ENCODE peak calls at places on chromosomes 16 and 17, in ten cellular contexts. One of them, this sample, is unnamed.

GRCh38 chr16:30368122-30368791 is 2.0 kb downstream of the TBC1D10B start:
- DNase-seq in SJCRH30: no peak
- DNase-seq in mesenchymal stem cell: peak; percentile 72
- DNase-seq in CD8-positive, alpha-beta memory T cell: no peak
- DNase-seq in CD8-positive, alpha-beta T cell: no peak
- DNase-seq in suprapubic skin: peak; percentile 66
- DNase-seq in cardiac muscle cell: no peak
- DNase-seq in fibroblast of lung: peak; percentile 44
- DNase-seq in neuronal stem cell: no peak
- DNase-seq in adrenal gland: peak; percentile 65
- DNase-seq in this sample: no peak

GRCh38 chr17:78977992-78978973 is 1.4 kb downstream of the LGALS3BP start:
- DNase-seq in SJCRH30: no peak
- DNase-seq in mesenchymal stem cell: no peak
- DNase-seq in CD8-positive, alpha-beta memory T cell: no peak
- DNase-seq in CD8-positive, alpha-beta T cell: no peak
- DNase-seq in suprapubic skin: no peak
- DNase-seq in cardiac muscle cell: peak; percentile 28
- DNase-seq in fibroblast of lung: no peak
- DNase-seq in neuronal stem cell: no peak
- DNase-seq in adrenal gland: peak; percentile 70
- DNase-seq in this sample: no peak

GRCh38 chr17:69581061-69581955 is 166.8 kb downstream of the MAP2K6 start:
- DNase-seq in SJCRH30: no peak
- DNase-seq in mesenchymal stem cell: peak; percentile 55
- DNase-seq in CD8-positive, alpha-beta memory T cell: peak; percentile 57
- DNase-seq in CD8-positive, alpha-beta T cell: peak; percentile 10
- DNase-seq in suprapubic skin: no peak
- DNase-seq in cardiac muscle cell: no peak
- DNase-seq in fibroblast of lung: peak; percentile 37
- DNase-seq in neuronal stem cell: no peak
- DNase-seq in adrenal gland: no peak
- DNase-seq in this sample: peak; percentile 83

GRCh38 chr17:71505200-71505599 is 615.6 kb upstream of the SOX9 start:
- DNase-seq in SJCRH30: no peak
- DNase-seq in mesenchymal stem cell: no peak
- DNase-seq in CD8-positive, alpha-beta memory T cell: no peak
- DNase-seq in CD8-positive, alpha-beta T cell: no peak
- DNase-seq in suprapubic skin: no peak
- DNase-seq in cardiac muscle cell: no peak
- DNase-seq in fibroblast of lung: no peak
- DNase-seq in neuronal stem cell: no peak
- DNase-seq in adrenal gland: no peak
- DNase-seq in this sample: no peak

GRCh38 chr16:49473773-49474172 is 100.2 kb downstream of the C16orf78 start:
- DNase-seq in SJCRH30: no peak
- DNase-seq in mesenchymal stem cell: no peak
- DNase-seq in CD8-positive, alpha-beta memory T cell: no peak
- DNase-seq in CD8-positive, alpha-beta T cell: peak; percentile 2
- DNase-seq in suprapubic skin: peak; percentile 37
- DNase-seq in cardiac muscle cell: no peak
- DNase-seq in fibroblast of lung: no peak
- DNase-seq in neuronal stem cell: no peak
- DNase-seq in adrenal gland: no peak
- DNase-seq in this sample: no peak

GRCh38 chr17:80885922-80886582 is 105.6 kb upstream of the CHMP6 start:
- DNase-seq in SJCRH30: no peak
- DNase-seq in mesenchymal stem cell: no peak
- DNase-seq in CD8-positive, alpha-beta memory T cell: no peak
- DNase-seq in CD8-positive, alpha-beta T cell: no peak
- DNase-seq in suprapubic skin: no peak
- DNase-seq in cardiac muscle cell: no peak
- DNase-seq in fibroblast of lung: no peak
- DNase-seq in neuronal stem cell: no peak
- DNase-seq in adrenal gland: no peak
- DNase-seq in this sample: no peak

GRCh38 chr17:72430611-72431432 is 310.0 kb downstream of the SOX9 start:
- DNase-seq in SJCRH30: peak; percentile 24
- DNase-seq in mesenchymal stem cell: no peak
- DNase-seq in CD8-positive, alpha-beta memory T cell: no peak
- DNase-seq in CD8-positive, alpha-beta T cell: no peak
- DNase-seq in suprapubic skin: no peak
- DNase-seq in cardiac muscle cell: no peak
- DNase-seq in fibroblast of lung: no peak
- DNase-seq in neuronal stem cell: no peak
- DNase-seq in adrenal gland: no peak
- DNase-seq in this sample: no peak

GRCh38 chr16:77885596-77886295 is 97.4 kb downstream of the VAT1L start:
- DNase-seq in SJCRH30: no peak
- DNase-seq in mesenchymal stem cell: no peak
- DNase-seq in CD8-positive, alpha-beta memory T cell: no peak
- DNase-seq in CD8-positive, alpha-beta T cell: no peak
- DNase-seq in suprapubic skin: no peak
- DNase-seq in cardiac muscle cell: no peak
- DNase-seq in fibroblast of lung: peak; percentile 60
- DNase-seq in neuronal stem cell: no peak
- DNase-seq in adrenal gland: no peak
- DNase-seq in this sample: no peak

GRCh38 chr17:74432484-74433391 is 850 bp downstream of the GPRC5C start:
- DNase-seq in SJCRH30: no peak
- DNase-seq in mesenchymal stem cell: no peak
- DNase-seq in CD8-positive, alpha-beta memory T cell: no peak
- DNase-seq in CD8-positive, alpha-beta T cell: no peak
- DNase-seq in suprapubic skin: no peak
- DNase-seq in cardiac muscle cell: no peak
- DNase-seq in fibroblast of lung: no peak
- DNase-seq in neuronal stem cell: no peak
- DNase-seq in adrenal gland: no peak
- DNase-seq in this sample: no peak

GRCh38 chr17:50953831-50954601 is 87.9 kb upstream of the TOB1 start:
- DNase-seq in SJCRH30: peak; percentile 95
- DNase-seq in mesenchymal stem cell: peak; percentile 89
- DNase-seq in CD8-positive, alpha-beta memory T cell: no peak
- DNase-seq in CD8-positive, alpha-beta T cell: no peak
- DNase-seq in suprapubic skin: peak; percentile 76
- DNase-seq in cardiac muscle cell: no peak
- DNase-seq in fibroblast of lung: peak; percentile 83
- DNase-seq in neuronal stem cell: no peak
- DNase-seq in adrenal gland: peak; percentile 89
- DNase-seq in this sample: no peak

GRCh38 chr17:3795758-3796102 is 5.3 kb downstream of the ITGAE start:
- DNase-seq in SJCRH30: no peak
- DNase-seq in mesenchymal stem cell: no peak
- DNase-seq in CD8-positive, alpha-beta memory T cell: no peak
- DNase-seq in CD8-positive, alpha-beta T cell: no peak
- DNase-seq in suprapubic skin: peak; percentile 1
- DNase-seq in cardiac muscle cell: no peak
- DNase-seq in fibroblast of lung: no peak
- DNase-seq in neuronal stem cell: no peak
- DNase-seq in adrenal gland: no peak
- DNase-seq in this sample: no peak

GRCh38 chr17:34579017-34579946 is at the start of gene TMEM132E:
- DNase-seq in SJCRH30: no peak
- DNase-seq in mesenchymal stem cell: peak; percentile 17
- DNase-seq in CD8-positive, alpha-beta memory T cell: no peak
- DNase-seq in CD8-positive, alpha-beta T cell: no peak
- DNase-seq in suprapubic skin: no peak
- DNase-seq in cardiac muscle cell: peak; percentile 74
- DNase-seq in fibroblast of lung: peak; percentile 4
- DNase-seq in neuronal stem cell: peak; percentile 67
- DNase-seq in adrenal gland: peak; percentile 48
- DNase-seq in this sample: no peak

DNA sequence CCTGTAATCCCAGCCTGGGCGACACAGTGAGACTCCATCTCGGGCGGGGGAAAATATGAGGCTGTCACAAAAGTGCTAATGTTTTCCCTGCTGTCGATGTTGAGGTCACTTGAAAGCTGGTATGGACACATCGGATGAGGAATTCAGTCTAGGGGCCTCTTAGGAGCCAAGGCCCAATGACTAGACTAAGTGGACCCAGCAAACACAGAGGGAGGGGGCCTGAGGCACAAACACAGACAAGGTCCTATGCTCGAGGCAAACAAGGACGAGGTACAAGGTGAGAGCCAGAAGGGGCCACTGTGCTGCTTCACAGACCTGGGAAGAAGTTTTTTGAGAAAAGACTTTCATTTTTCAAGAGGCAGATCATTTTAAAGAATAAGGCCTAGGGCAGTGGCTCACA is 15.2 kb downstream of the TRAP1 start:
- DNase-seq in SJCRH30: no peak
- DNase-seq in mesenchymal stem cell: no peak
- DNase-seq in CD8-positive, alpha-beta memory T cell: no peak
- DNase-seq in CD8-positive, alpha-beta T cell: no peak
- DNase-seq in suprapubic skin: no peak
- DNase-seq in cardiac muscle cell: no peak
- DNase-seq in fibroblast of lung: no peak
- DNase-seq in neuronal stem cell: no peak
- DNase-seq in adrenal gland: no peak
- DNase-seq in this sample: no peak
- H3K36me3 ChIP-seq in SJCRH30: no peaks in the 10 kb centered on the region
- H3K36me3 ChIP-seq in mesenchymal stem cell: peaks cover 11% of the 10 kb centered on the region
- H3K36me3 ChIP-seq in CD8-positive, alpha-beta memory T cell: no peaks in the 10 kb centered on the region
- H3K36me3 ChIP-seq in CD8-positive, alpha-beta T cell: no peaks in the 10 kb centered on the region
- H3K36me3 ChIP-seq in suprapubic skin: peaks cover 8% of the 10 kb centered on the region
- H3K36me3 ChIP-seq in cardiac muscle cell: no peaks in the 10 kb centered on the region
- H3K36me3 ChIP-seq in fibroblast of lung: no peaks in the 10 kb centered on the region
- H3K36me3 ChIP-seq in neuronal stem cell: peaks cover 1% of the 10 kb centered on the region
- H3K36me3 ChIP-seq in adrenal gland: no peaks in the 10 kb centered on the region
- H3K36me3 ChIP-seq in this sample: no peaks in the 10 kb centered on the region

GRCh38 chr17:47685556-47686275 is 8.2 kb upstream of the TBKBP1 start:
- DNase-seq in SJCRH30: no peak
- DNase-seq in mesenchymal stem cell: no peak
- DNase-seq in CD8-positive, alpha-beta memory T cell: no peak
- DNase-seq in CD8-positive, alpha-beta T cell: no peak
- DNase-seq in suprapubic skin: no peak
- DNase-seq in cardiac muscle cell: no peak
- DNase-seq in fibroblast of lung: no peak
- DNase-seq in neuronal stem cell: no peak
- DNase-seq in adrenal gland: no peak
- DNase-seq in this sample: no peak

GRCh38 chr17:47686276-47686635 is 7.7 kb upstream of the TBKBP1 start:
- DNase-seq in SJCRH30: no peak
- DNase-seq in mesenchymal stem cell: peak; percentile 52
- DNase-seq in CD8-positive, alpha-beta memory T cell: no peak
- DNase-seq in CD8-positive, alpha-beta T cell: no peak
- DNase-seq in suprapubic skin: no peak
- DNase-seq in cardiac muscle cell: no peak
- DNase-seq in fibroblast of lung: peak; percentile 67
- DNase-seq in neuronal stem cell: no peak
- DNase-seq in adrenal gland: no peak
- DNase-seq in this sample: no peak

GRCh38 chr17:47686661-47687327 is 7.2 kb upstream of the TBKBP1 start:
- DNase-seq in SJCRH30: no peak
- DNase-seq in mesenchymal stem cell: no peak
- DNase-seq in CD8-positive, alpha-beta memory T cell: no peak
- DNase-seq in CD8-positive, alpha-beta T cell: no peak
- DNase-seq in suprapubic skin: no peak
- DNase-seq in cardiac muscle cell: no peak
- DNase-seq in fibroblast of lung: no peak
- DNase-seq in neuronal stem cell: no peak
- DNase-seq in adrenal gland: peak; percentile 72
- DNase-seq in this sample: no peak

GRCh38 chr17:47687748-47688147 is 6.2 kb upstream of the TBKBP1 start:
- DNase-seq in SJCRH30: no peak
- DNase-seq in mesenchymal stem cell: peak; percentile 26
- DNase-seq in CD8-positive, alpha-beta memory T cell: no peak
- DNase-seq in CD8-positive, alpha-beta T cell: no peak
- DNase-seq in suprapubic skin: no peak
- DNase-seq in cardiac muscle cell: no peak
- DNase-seq in fibroblast of lung: peak; percentile 55
- DNase-seq in neuronal stem cell: no peak
- DNase-seq in adrenal gland: peak; percentile 67
- DNase-seq in this sample: peak; percentile 29

DNA sequence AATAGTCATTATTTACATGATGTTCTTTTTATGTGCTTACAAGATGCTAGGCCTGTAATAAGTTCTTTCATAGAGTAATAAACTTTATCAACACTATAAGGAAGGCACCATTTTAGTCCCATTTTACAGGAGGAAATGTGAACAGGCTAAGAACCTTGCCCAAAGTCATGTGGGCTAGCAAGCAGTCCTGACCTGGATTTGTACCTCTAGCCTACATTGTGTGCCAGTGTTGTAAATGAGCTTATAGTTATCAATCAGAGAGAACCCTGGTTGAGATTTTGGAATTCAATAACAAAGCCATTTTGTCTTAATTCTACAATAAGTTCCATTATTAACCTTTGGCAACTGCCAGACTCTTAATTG is 6.7 kb upstream of the TBKBP1 start:
- DNase-seq in SJCRH30: no peak
- DNase-seq in mesenchymal stem cell: no peak
- DNase-seq in CD8-positive, alpha-beta memory T cell: no peak
- DNase-seq in CD8-positive, alpha-beta T cell: no peak
- DNase-seq in suprapubic skin: no peak
- DNase-seq in cardiac muscle cell: no peak
- DNase-seq in fibroblast of lung: no peak
- DNase-seq in neuronal stem cell: no peak
- DNase-seq in adrenal gland: no peak
- DNase-seq in this sample: no peak
- H3K27ac ChIP-seq in SJCRH30: no peak overlapping the region
- H3K27ac ChIP-seq in mesenchymal stem cell: no peak overlapping the region
- H3K27ac ChIP-seq in CD8-positive, alpha-beta memory T cell: no peak overlapping the region
- H3K27ac ChIP-seq in CD8-positive, alpha-beta T cell: no peak overlapping the region
- H3K27ac ChIP-seq in suprapubic skin: no peak overlapping the region
- H3K27ac ChIP-seq in cardiac muscle cell: peak overlapping the region; percentile 70
- H3K27ac ChIP-seq in fibroblast of lung: no peak overlapping the region
- H3K27ac ChIP-seq in neuronal stem cell: peak overlapping the region; percentile 51
- H3K27ac ChIP-seq in adrenal gland: peak overlapping the region; percentile 51
- H3K27ac ChIP-seq in this sample: no peak overlapping the region

DNA sequence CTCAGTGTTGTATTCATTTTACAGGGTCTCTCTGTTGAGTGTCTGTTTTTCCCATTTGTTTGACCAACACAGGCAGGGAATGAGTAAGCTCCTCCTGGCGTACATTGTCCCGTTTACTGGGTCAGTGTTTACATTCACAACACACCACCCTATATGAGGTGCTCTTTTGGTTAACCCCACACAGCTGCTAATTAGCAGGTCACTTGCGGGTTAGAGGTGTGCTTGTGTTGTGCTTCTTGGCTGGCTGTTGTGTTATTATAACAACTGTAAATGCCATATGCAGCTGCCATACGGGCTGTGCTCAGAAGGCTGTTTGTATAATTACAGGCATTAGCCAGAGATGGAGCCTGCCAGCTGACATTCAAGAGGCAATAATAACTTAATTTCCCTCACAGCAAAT is 205.1 kb upstream of the ELAC2 start:
- DNase-seq in SJCRH30: peak; percentile 93
- DNase-seq in mesenchymal stem cell: no peak
- DNase-seq in CD8-positive, alpha-beta memory T cell: no peak
- DNase-seq in CD8-positive, alpha-beta T cell: no peak
- DNase-seq in suprapubic skin: no peak
- DNase-seq in cardiac muscle cell: no peak
- DNase-seq in fibroblast of lung: no peak
- DNase-seq in neuronal stem cell: no peak
- DNase-seq in adrenal gland: no peak
- DNase-seq in this sample: no peak
- H3K36me3 ChIP-seq in SJCRH30: no peaks in the 10 kb centered on the region
- H3K36me3 ChIP-seq in mesenchymal stem cell: no peaks in the 10 kb centered on the region
- H3K36me3 ChIP-seq in CD8-positive, alpha-beta memory T cell: no peaks in the 10 kb centered on the region
- H3K36me3 ChIP-seq in CD8-positive, alpha-beta T cell: no peaks in the 10 kb centered on the region
- H3K36me3 ChIP-seq in suprapubic skin: no peaks in the 10 kb centered on the region
- H3K36me3 ChIP-seq in cardiac muscle cell: no peaks in the 10 kb centered on the region
- H3K36me3 ChIP-seq in fibroblast of lung: no peaks in the 10 kb centered on the region
- H3K36me3 ChIP-seq in neuronal stem cell: no peaks in the 10 kb centered on the region
- H3K36me3 ChIP-seq in adrenal gland: no peaks in the 10 kb centered on the region
- H3K36me3 ChIP-seq in this sample: no peaks in the 10 kb centered on the region

GRCh38 chr17:83202002-83203000 is 122.9 kb downstream of the METRNL start:
- DNase-seq in SJCRH30: peak; percentile 5
- DNase-seq in mesenchymal stem cell: no peak
- DNase-seq in CD8-positive, alpha-beta memory T cell: no peak
- DNase-seq in CD8-positive, alpha-beta T cell: no peak
- DNase-seq in suprapubic skin: peak; percentile 64
- DNase-seq in cardiac muscle cell: no peak
- DNase-seq in fibroblast of lung: no peak
- DNase-seq in neuronal stem cell: no peak
- DNase-seq in adrenal gland: peak; percentile 9
- DNase-seq in this sample: no peak
- H3K27ac ChIP-seq in SJCRH30: no peak overlapping the region
- H3K27ac ChIP-seq in mesenchymal stem cell: peak overlapping the region; percentile 7
- H3K27ac ChIP-seq in CD8-positive, alpha-beta memory T cell: no peak overlapping the region
- H3K27ac ChIP-seq in CD8-positive, alpha-beta T cell: no peak overlapping the region
- H3K27ac ChIP-seq in suprapubic skin: peak overlapping the region; percentile 90
- H3K27ac ChIP-seq in cardiac muscle cell: no peak overlapping the region
- H3K27ac ChIP-seq in fibroblast of lung: peak overlapping the region; percentile 74
- H3K27ac ChIP-seq in neuronal stem cell: no peak overlapping the region
- H3K27ac ChIP-seq in adrenal gland: no peak overlapping the region
- H3K27ac ChIP-seq in this sample: no peak overlapping the region